ENCODE peak calls at places on chromosomes 16 and 17, in ten cellular contexts. Q is ACHN; B is NCI-H345; M is iris pigment epithelial cell; D is progenitor cell of endocrine pancreas; H is HL-60; J is EL; C is activated CD4-positive, alpha-beta T cell treated with anti-CD3 and anti-CD28 coated beads, Interleukin-2, amount 10 ng/mL, durations not matched to agents 7 days and 5 days; E is activated naive CD4-positive, alpha-beta T cell; P is NCI-H1092. X is an unnamed sample.

GRCh38 chr17:82283208-82283749 is 9.8 kb upstream of the CSNK1D start:
- DNase-seq in Q (peak; percentile 92), B (peak; percentile 89), M (peak; percentile 85), D (no peak), H (peak; percentile 85), J (peak; percentile 98), C (no peak), E (no peak), P (peak; percentile 41), X (peak; percentile 88)

GRCh38 chr17:15966183-15966878 is 21.4 kb downstream of the ADORA2B start:
- DNase-seq in Q (no peak), B (peak; percentile 34), M (peak; percentile 70), D (peak; percentile 48), H (no peak), J (no peak), C (no peak), E (no peak), P (peak; percentile 42), X (no peak)

GRCh38 chr16:11833951-11834695 is 17.2 kb downstream of the RSL1D1 start:
- DNase-seq in Q (no peak), B (no peak), M (peak; percentile 98), D (no peak), H (peak; percentile 81), J (no peak), C (no peak), E (no peak), P (no peak), X (no peak)

GRCh38 chr16:13919330-13919682 is 648 bp upstream of the ERCC4 start:
- DNase-seq in Q (peak; percentile 73), B (peak; percentile 52), M (peak; percentile 38), D (no peak), H (peak; percentile 14), J (no peak), C (peak; percentile 23), E (no peak), P (peak; percentile 18), X (no peak)

GRCh38 chr17:55062921-55063320 is 94.4 kb downstream of the STXBP4 start:
- DNase-seq in Q (no peak), B (no peak), M (peak; percentile 52), D (no peak), H (no peak), J (peak; percentile 28), C (no peak), E (no peak), P (no peak), X (no peak)

GRCh38 chr16:12046651-12047050 is 70.1 kb downstream of the SNX29 start:
- DNase-seq in Q (no peak), B (no peak), M (no peak), D (no peak), H (no peak), J (no peak), C (no peak), E (no peak), P (no peak), X (no peak)

GRCh38 chr17:60167095-60167741 is 17.4 kb downstream of the CA4 start:
- DNase-seq in Q (peak; percentile 44), B (peak; percentile 25), M (no peak), D (no peak), H (no peak), J (peak; percentile 35), C (no peak), E (no peak), P (peak; percentile 77), X (no peak)

GRCh38 chr16:66042341-66042740 is 324.1 kb upstream of the CDH5 start:
- DNase-seq in Q (no peak), B (no peak), M (no peak), D (no peak), H (no peak), J (no peak), C (no peak), E (no peak), P (no peak), X (no peak)

GRCh38 chr17:74746376-74746775 is 2.1 kb upstream of the NHERF1 start:
- DNase-seq in Q (no peak), B (no peak), M (no peak), D (no peak), H (no peak), J (no peak), C (no peak), E (no peak), P (no peak), X (no peak)

GRCh38 chr16:2969545-2970521 is 685 bp downstream of the PAQR4 start:
- DNase-seq in Q (peak; percentile 84), B (peak; percentile 70), M (peak; percentile 37), D (peak; percentile 48), H (no peak), J (peak; percentile 81), C (peak; percentile 84), E (no peak), P (no peak), X (peak; percentile 72)

GRCh38 chr17:28338056-28338768 is 2.7 kb downstream of the TNFAIP1 start:
- DNase-seq in Q (peak; percentile 26), B (no peak), M (peak; percentile 46), D (no peak), H (no peak), J (peak; percentile 83), C (no peak), E (no peak), P (no peak), X (no peak)

GRCh38 chr17:7930841-7931631 is 710 bp downstream of the TRAPPC1 start:
- DNase-seq in Q (peak; percentile 19), B (no peak), M (peak; percentile 11), D (no peak), H (no peak), J (no peak), C (no peak), E (no peak), P (no peak), X (no peak)

GRCh38 chr16:14501331-14502255 is 128.5 kb downstream of the PARN start:
- DNase-seq in Q (peak; percentile 94), B (peak; percentile 4), M (peak; percentile 95), D (no peak), H (no peak), J (peak; percentile 92), C (no peak), E (no peak), P (peak; percentile 71), X (no peak)

GRCh38 chr17:75808905-75809621 is 24.5 kb downstream of the UNK start:
- DNase-seq in Q (peak; percentile 71), B (no peak), M (peak; percentile 25), D (no peak), H (no peak), J (no peak), C (no peak), E (no peak), P (no peak), X (no peak)

GRCh38 chr17:55454906-55455474 is 33.4 kb upstream of the MMD start:
- DNase-seq in Q (peak; percentile 65), B (no peak), M (peak; percentile 93), D (no peak), H (no peak), J (peak; percentile 89), C (no peak), E (no peak), P (no peak), X (no peak)

GRCh38 chr17:62819511-62820221 is 11.6 kb upstream of the MARCHF10 start:
- DNase-seq in Q (peak; percentile 98), B (no peak), M (peak; percentile 100), D (peak; percentile 18), H (no peak), J (peak; percentile 98), C (no peak), E (no peak), P (no peak), X (no peak)

GRCh38 chr16:90048347-90048722 is 28.8 kb downstream of the PRDM7 start:
- DNase-seq in Q (no peak), B (no peak), M (no peak), D (no peak), H (no peak), J (no peak), C (no peak), E (no peak), P (no peak), X (no peak)

GRCh38 chr17:80805032-80805751 is 186.4 kb upstream of the CHMP6 start:
- DNase-seq in Q (no peak), B (no peak), M (peak; percentile 34), D (no peak), H (no peak), J (no peak), C (no peak), E (no peak), P (no peak), X (no peak)

GRCh38 chr17:55348749-55349354 is 72.8 kb downstream of the MMD start:
- DNase-seq in Q (peak; percentile 49), B (peak; percentile 33), M (peak; percentile 52), D (peak; percentile 29), H (no peak), J (peak; percentile 44), C (peak; percentile 48), E (no peak), P (peak; percentile 36), X (no peak)

GRCh38 chr17:42744283-42744805 is 496 bp downstream of the EZH1 start:
- DNase-seq in Q (peak; percentile 74), B (peak; percentile 82), M (peak; percentile 59), D (no peak), H (no peak), J (peak; percentile 70), C (peak; percentile 63), E (peak; percentile 64), P (peak; percentile 56), X (peak; percentile 75)

GRCh38 chr17:45906927-45907622 is 12.7 kb downstream of the MAPT start:
- DNase-seq in Q (no peak), B (no peak), M (no peak), D (no peak), H (no peak), J (no peak), C (no peak), E (no peak), P (no peak), X (no peak)

GRCh38 chr17:76248013-76248782 is 7.9 kb upstream of the RNF157 start:
- DNase-seq in Q (no peak), B (no peak), M (no peak), D (no peak), H (no peak), J (no peak), C (no peak), E (no peak), P (no peak), X (no peak)

GRCh38 chr17:64781394-64781793 is 119.3 kb upstream of the SMURF2 start:
- DNase-seq in Q (no peak), B (no peak), M (peak; percentile 53), D (no peak), H (peak; percentile 70), J (peak; percentile 19), C (peak; percentile 66), E (no peak), P (no peak), X (peak; percentile 82)

GRCh38 chr17:44263360-44263902 is 4.5 kb downstream of the SLC4A1 start:
- DNase-seq in Q (no peak), B (no peak), M (no peak), D (no peak), H (no peak), J (no peak), C (no peak), E (no peak), P (no peak), X (no peak)

GRCh38 chr17:63295288-63295687 is 150.8 kb downstream of the CYB561 start:
- DNase-seq in Q (no peak), B (no peak), M (no peak), D (no peak), H (no peak), J (no peak), C (no peak), E (no peak), P (no peak), X (no peak)

GRCh38 chr17:62009220-62009619 is 55.9 kb downstream of the MED13 start:
- DNase-seq in Q (no peak), B (no peak), M (no peak), D (no peak), H (no peak), J (no peak), C (no peak), E (no peak), P (no peak), X (no peak)

GRCh38 chr17:75047398-75048098 is 523 bp downstream of the KCTD2 start:
- DNase-seq in Q (peak; percentile 18), B (peak; percentile 30), M (no peak), D (no peak), H (no peak), J (no peak), C (peak; percentile 30), E (no peak), P (no peak), X (no peak)

GRCh38 chr17:72560303-72561247 is 439.8 kb downstream of the SOX9 start:
- DNase-seq in Q (peak; percentile 64), B (peak; percentile 93), M (peak; percentile 39), D (peak; percentile 56), H (peak; percentile 26), J (peak; percentile 51), C (peak; percentile 59), E (no peak), P (peak; percentile 42), X (no peak)